ENCODE peak calls at places on chromosomes 4 and X, in seven cellular contexts. One of them, this sample, is unnamed.

GRCh38 chr4:139735381-139736256 is 70.0 kb downstream of the MGST2 start:
- DNase-seq in NAMALWA: no peak
- DNase-seq in naive thymus-derived CD8-positive, alpha-beta T cell: no peak
- DNase-seq in activated T-helper 1 cell treated with Interleukin-2 at 50 U/mL for 16 hours: no peak
- DNase-seq in H54: no peak
- DNase-seq in sigmoid colon: peak
- DNase-seq in endothelial cell of umbilical vein: peak
- DNase-seq in this sample: no peak

GRCh38 chr4:112077743-112078142 is 67.5 kb upstream of the FAM241A start:
- DNase-seq in sigmoid colon: no peak
- DNase-seq in endothelial cell of umbilical vein: no peak
- DNase-seq in H54: no peak
- DNase-seq in NAMALWA: no peak
- DNase-seq in naive thymus-derived CD8-positive, alpha-beta T cell: no peak
- DNase-seq in activated T-helper 1 cell treated with Interleukin-2 at 50 U/mL for 16 hours: no peak
- DNase-seq in this sample: no peak

GRCh38 chrX:32847921-32848320 is 363.4 kb downstream of the DMD start:
- DNase-seq in H54: no peak
- DNase-seq in NAMALWA: no peak
- DNase-seq in naive thymus-derived CD8-positive, alpha-beta T cell: no peak
- DNase-seq in sigmoid colon: no peak
- DNase-seq in endothelial cell of umbilical vein: no peak
- DNase-seq in activated T-helper 1 cell treated with Interleukin-2 at 50 U/mL for 16 hours: no peak
- DNase-seq in this sample: no peak

GRCh38 chrX:55451626-55451989 is 319 bp upstream of the MAGEH1 start:
- DNase-seq in endothelial cell of umbilical vein: no peak
- DNase-seq in sigmoid colon: no peak
- DNase-seq in activated T-helper 1 cell treated with Interleukin-2 at 50 U/mL for 16 hours: no peak
- DNase-seq in H54: no peak
- DNase-seq in NAMALWA: no peak
- DNase-seq in naive thymus-derived CD8-positive, alpha-beta T cell: no peak
- DNase-seq in this sample: no peak

GRCh38 chr4:183362916-183363542 is 40.8 kb upstream of the CLDN24 start:
- DNase-seq in endothelial cell of umbilical vein: peak
- DNase-seq in H54: no peak
- DNase-seq in activated T-helper 1 cell treated with Interleukin-2 at 50 U/mL for 16 hours: no peak
- DNase-seq in NAMALWA: no peak
- DNase-seq in naive thymus-derived CD8-positive, alpha-beta T cell: no peak
- DNase-seq in sigmoid colon: no peak
- DNase-seq in this sample: peak

GRCh38 chrX:142998447-142999208 is 27.1 kb upstream of the SPANXN4 start:
- DNase-seq in endothelial cell of umbilical vein: no peak
- DNase-seq in H54: no peak
- DNase-seq in sigmoid colon: no peak
- DNase-seq in NAMALWA: no peak
- DNase-seq in naive thymus-derived CD8-positive, alpha-beta T cell: no peak
- DNase-seq in activated T-helper 1 cell treated with Interleukin-2 at 50 U/mL for 16 hours: no peak
- DNase-seq in this sample: no peak

GRCh38 chr4:140952709-140953108 is 180.6 kb downstream of the RNF150 start:
- DNase-seq in endothelial cell of umbilical vein: no peak
- DNase-seq in naive thymus-derived CD8-positive, alpha-beta T cell: no peak
- DNase-seq in activated T-helper 1 cell treated with Interleukin-2 at 50 U/mL for 16 hours: no peak
- DNase-seq in sigmoid colon: no peak
- DNase-seq in NAMALWA: no peak
- DNase-seq in H54: no peak
- DNase-seq in this sample: no peak

GRCh38 chr4:47913328-47913727 is 1.1 kb downstream of the NFXL1 start:
- DNase-seq in H54: no peak
- DNase-seq in naive thymus-derived CD8-positive, alpha-beta T cell: no peak
- DNase-seq in NAMALWA: no peak
- DNase-seq in activated T-helper 1 cell treated with Interleukin-2 at 50 U/mL for 16 hours: no peak
- DNase-seq in endothelial cell of umbilical vein: peak
- DNase-seq in sigmoid colon: no peak
- DNase-seq in this sample: no peak

GRCh38 chrX:39133971-39134370 is 332.7 kb downstream of the MID1IP1 start:
- DNase-seq in sigmoid colon: no peak
- DNase-seq in activated T-helper 1 cell treated with Interleukin-2 at 50 U/mL for 16 hours: no peak
- DNase-seq in NAMALWA: peak
- DNase-seq in endothelial cell of umbilical vein: no peak
- DNase-seq in naive thymus-derived CD8-positive, alpha-beta T cell: no peak
- DNase-seq in H54: no peak
- DNase-seq in this sample: no peak

GRCh38 chrX:121260568-121261240 is 213.3 kb downstream of the GLUD2 start:
- DNase-seq in H54: no peak
- DNase-seq in sigmoid colon: no peak
- DNase-seq in NAMALWA: no peak
- DNase-seq in naive thymus-derived CD8-positive, alpha-beta T cell: no peak
- DNase-seq in endothelial cell of umbilical vein: no peak
- DNase-seq in activated T-helper 1 cell treated with Interleukin-2 at 50 U/mL for 16 hours: no peak
- DNase-seq in this sample: no peak

This sample was measured in mesenteric fat pad.